ENCODE peak calls at places on chromosome 4, in six cellular contexts. J is gastrocnemius medialis, K is tibial nerve, E is K562, O is erythroblast, I is body of pancreas. X is an unnamed sample.

GRCh38 chr4:88054909-88055308 is 47.5 kb downstream of the PKD2 start:
- DNase-seq in J (no peak), K (no peak), E (peak), O (peak), I (no peak), X (peak)

GRCh38 chr4:183636923-183637322 is 22.1 kb downstream of the RWDD4 start:
- DNase-seq in J (no peak), K (no peak), E (no peak), O (no peak), I (peak), X (no peak)

GRCh38 chr4:2962099-2962455 is 1.1 kb downstream of the NOP14 start:
- DNase-seq in J (no peak), K (no peak), E (peak), O (peak), I (no peak), X (no peak)

GRCh38 chr4:1366371-1367229 is 19.6 kb downstream of the UVSSA start:
- DNase-seq in J (no peak), K (no peak), E (no peak), O (no peak), I (peak), X (no peak)

GRCh38 chr4:64713256-64713840 is 304.1 kb upstream of the TECRL start:
- DNase-seq in J (no peak), K (no peak), E (peak), O (peak), I (no peak), X (no peak)

GRCh38 chr4:18020145-18020670 is 1.3 kb downstream of the LCORL start:
- DNase-seq in J (no peak), K (no peak), E (peak), O (peak), I (no peak), X (no peak)

GRCh38 chr4:76665139-76665538 is 230.1 kb downstream of the SHROOM3 start:
- DNase-seq in J (no peak), K (no peak), E (no peak), O (no peak), I (peak), X (no peak)

GRCh38 chr4:7513731-7514130 is 79.0 kb upstream of the PSAPL1 start:
- DNase-seq in J (no peak), K (no peak), E (no peak), O (no peak), I (no peak), X (peak)

GRCh38 chr4:74886490-74886889 is 46.4 kb upstream of the PARM1 start:
- DNase-seq in J (no peak), K (no peak), E (no peak), O (no peak), I (no peak), X (no peak)

GRCh38 chr4:168451744-168452394 is 28.4 kb downstream of the DDX60L start:
- DNase-seq in J (no peak), K (no peak), E (no peak), O (peak), I (no peak), X (no peak)

GRCh38 chr4:5708171-5708828 is at the start of gene EVC2:
- DNase-seq in J (peak), K (peak), E (no peak), O (no peak), I (peak), X (no peak)
- TF ChIP-seq POLR2A in J (peak), K (no peak), E (no peak), O (no peak), I (peak), X (no peak)

DNA sequence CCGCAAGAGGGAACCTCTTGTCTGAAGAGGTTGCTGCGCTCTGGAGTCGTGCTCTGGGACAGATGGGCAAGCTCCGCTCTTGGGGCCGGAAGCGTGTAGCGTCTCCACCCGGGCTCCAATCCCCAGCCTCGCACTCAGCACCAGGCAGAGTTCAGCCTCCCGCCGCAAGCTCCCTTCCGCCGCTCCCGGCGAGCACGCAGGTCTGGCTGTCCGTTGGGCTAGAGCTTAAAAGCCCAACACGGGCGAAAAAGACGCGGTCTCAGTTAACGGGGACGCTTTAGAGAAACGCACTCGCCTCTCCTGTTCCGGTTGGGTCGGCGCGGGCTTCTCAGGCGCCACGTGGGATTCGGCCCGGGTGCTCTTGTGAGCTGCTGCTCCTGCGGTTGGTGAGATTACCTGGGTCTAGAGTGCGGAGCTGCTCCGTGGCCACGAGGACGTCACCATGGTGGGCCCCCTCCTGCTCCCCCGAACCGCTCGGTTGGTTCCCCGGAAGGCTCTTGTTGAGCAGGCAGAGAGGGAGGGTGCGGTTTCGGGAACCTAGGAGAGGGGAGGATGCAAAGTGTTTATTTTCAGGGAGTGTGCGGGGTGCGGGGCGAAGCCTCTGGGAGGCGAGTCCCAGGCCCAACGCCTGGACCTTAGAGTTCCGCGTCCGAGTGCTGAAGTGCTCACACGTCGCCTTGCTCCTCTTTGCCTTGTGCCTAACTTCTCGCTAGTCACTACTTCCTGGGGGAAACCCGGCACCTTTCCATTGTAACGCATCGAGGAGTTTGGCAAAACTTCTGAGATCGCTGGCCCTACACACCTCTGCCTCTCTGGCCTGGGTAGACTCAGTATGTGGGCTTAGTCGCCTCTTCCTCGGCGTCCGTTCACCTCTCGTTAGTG is at the start of gene TMA16:
- DNase-seq in J (peak), K (peak), E (peak), O (peak), I (peak), X (peak)
- TF ChIP-seq POLR2A in J (peak), K (no peak), E (peak), O (peak), I (peak), X (peak)

GRCh38 chr4:114599231-114600065 is 841 bp downstream of the UGT8 start:
- DNase-seq in J (no peak), K (no peak), E (peak), O (no peak), I (peak), X (no peak)
- TF ChIP-seq POLR2A in J (no peak), K (no peak), E (peak), O (no peak), I (peak), X (no peak)

DNA sequence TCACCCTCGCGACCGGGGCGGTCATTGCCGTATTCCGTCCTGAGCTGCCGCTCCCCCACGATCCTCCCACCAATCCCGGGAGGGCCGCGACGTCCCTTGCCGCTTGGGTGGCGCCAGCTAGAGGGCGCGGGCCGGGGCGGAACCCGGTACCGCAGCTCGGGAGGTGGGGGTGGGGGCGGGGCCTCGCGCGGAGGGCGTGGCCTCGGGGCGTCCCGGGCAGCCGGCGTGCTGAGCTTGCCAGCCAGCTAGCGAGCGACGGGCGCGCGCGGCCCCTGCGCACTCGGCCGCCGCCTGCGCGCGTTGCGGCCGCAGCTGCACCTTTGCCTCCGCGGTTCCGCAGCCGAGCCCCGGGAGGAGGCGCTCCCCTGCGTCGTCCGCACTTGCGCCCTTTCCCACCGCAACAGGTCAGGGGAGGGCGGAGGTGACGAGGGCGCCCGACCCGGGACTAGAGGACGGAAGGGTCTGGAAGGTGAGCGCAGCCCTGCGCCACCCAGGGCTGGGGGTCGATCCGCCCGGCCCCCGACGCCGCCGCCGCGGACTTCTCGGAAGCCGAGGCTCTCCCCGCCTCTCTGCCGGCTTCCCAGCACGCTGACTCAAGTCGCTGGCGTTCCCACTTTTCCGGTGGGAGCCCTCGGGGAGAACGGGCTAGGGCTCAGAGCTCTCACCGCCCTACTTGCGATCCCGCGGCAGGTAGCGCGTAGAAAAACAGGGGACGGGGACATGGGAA is at the start of gene AFF1:
- DNase-seq in J (peak), K (peak), E (peak), O (peak), I (peak), X (peak)
- TF ChIP-seq POLR2A in J (peak), K (peak), E (peak), O (peak), I (peak), X (peak)

GRCh38 chr4:13919021-13919441 is 291.5 kb upstream of the BOD1L1 start:
- DNase-seq in J (no peak), K (no peak), E (no peak), O (no peak), I (no peak), X (no peak)
- TF ChIP-seq POLR2A in J (no peak), K (no peak), E (no peak), O (no peak), I (no peak), X (no peak)

GRCh38 chr4:102501635-102502382 is 650 bp downstream of the NFKB1 start:
- DNase-seq in J (peak), K (peak), E (peak), O (peak), I (peak), X (peak)
- TF ChIP-seq POLR2A in J (peak), K (no peak), E (peak), O (peak), I (peak), X (peak)

GRCh38 chr4:144699565-144699964 is 53.6 kb downstream of the HHIP start:
- DNase-seq in J (no peak), K (no peak), E (no peak), O (no peak), I (no peak), X (no peak)

GRCh38 chr4:144696376-144696775 is 50.4 kb downstream of the HHIP start:
- DNase-seq in J (no peak), K (no peak), E (no peak), O (no peak), I (no peak), X (no peak)

DNA sequence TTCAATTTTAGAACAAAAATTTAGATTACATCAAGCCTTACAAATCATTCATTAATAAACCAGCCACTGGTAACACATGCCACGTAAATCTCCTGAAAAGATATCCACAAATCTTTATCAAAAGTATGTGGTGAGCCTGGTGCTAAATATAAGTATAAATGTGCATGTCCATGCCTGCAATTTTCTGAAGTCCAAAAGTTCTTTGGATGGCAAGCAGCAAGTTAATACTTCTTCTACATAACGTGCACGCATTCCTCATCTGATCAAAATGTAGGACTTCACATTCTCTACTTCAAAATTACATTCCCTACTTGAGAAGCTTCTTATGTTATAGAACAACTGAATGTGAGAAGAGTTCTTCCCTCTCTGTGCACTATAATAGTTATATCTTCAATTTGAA is 49.8 kb downstream of the HHIP start:
- DNase-seq in J (no peak), K (no peak), E (no peak), O (no peak), I (no peak), X (no peak)
- TF ChIP-seq POLR2A in J (no peak), K (no peak), E (no peak), O (no peak), I (no peak), X (no peak)